ENCODE peak calls at places on chromosomes 2 and 18, in five cellular contexts. E is GM13977; H is activated effector memory CD4-positive, alpha-beta T cell treated with anti-CD3 and anti-CD28 coated beads, Interleukin-2, amount 50 U/mL, for 16 hours; P is A172; V is tibial artery. R is an unnamed sample.

GRCh38 chr2:202184557-202184956 is 53.8 kb downstream of the SUMO1 start:
- DNase-seq in E (no peak), H (no peak), P (no peak), V (no peak), R (no peak)

GRCh38 chr2:219252570-219252899 is 508 bp upstream of the TUBA4B start:
- DNase-seq in E (no peak), H (peak), P (no peak), V (no peak), R (no peak)

GRCh38 chr2:199775297-199775696 is 75.7 kb downstream of the FTCDNL1 start:
- DNase-seq in E (no peak), H (no peak), P (no peak), V (no peak), R (no peak)

GRCh38 chr2:68739261-68740183 is 4.9 kb downstream of the ARHGAP25 start:
- DNase-seq in E (no peak), H (no peak), P (no peak), V (no peak), R (no peak)

GRCh38 chr2:19114754-19115231 is 243.6 kb downstream of the OSR1 start:
- DNase-seq in E (no peak), H (no peak), P (no peak), V (no peak), R (no peak)

GRCh38 chr2:120546077-120546864 is 189.4 kb upstream of the GLI2 start:
- DNase-seq in E (no peak), H (no peak), P (no peak), V (peak), R (no peak)

GRCh38 chr2:156800781-156801366 is 364.7 kb downstream of the GPD2 start:
- DNase-seq in E (no peak), H (no peak), P (no peak), V (no peak), R (no peak)

GRCh38 chr2:165238295-165238694 is 919 bp upstream of the SCN2A start:
- DNase-seq in E (no peak), H (no peak), P (no peak), V (no peak), R (no peak)

GRCh38 chr18:80033181-80034067 is 810 bp upstream of the RBFA start:
- DNase-seq in E (no peak), H (peak), P (no peak), V (no peak), R (no peak)

GRCh38 chr2:54673501-54673998 is 49.9 kb upstream of the EML6 start:
- DNase-seq in E (peak), H (no peak), P (peak), V (peak), R (peak)

GRCh38 chr2:68912732-68913131 is 40.0 kb downstream of the GKN2 start:
- DNase-seq in E (no peak), H (peak), P (no peak), V (no peak), R (no peak)

GRCh38 chr2:113085542-113085941 is 17.8 kb downstream of the IL1F10 start:
- DNase-seq in E (no peak), H (no peak), P (no peak), V (no peak), R (no peak)

GRCh38 chr2:112870851-112871830 is 34.6 kb upstream of the IL1B start:
- DNase-seq in E (no peak), H (no peak), P (no peak), V (peak), R (no peak)

GRCh38 chr2:48754874-48755273 is 650 bp downstream of the LHCGR start:
- DNase-seq in E (no peak), H (no peak), P (no peak), V (no peak), R (no peak)

GRCh38 chr2:165793779-165794519 is at the start of gene GALNT3:
- DNase-seq in E (peak), H (peak), P (no peak), V (no peak), R (peak)

GRCh38 chr18:77207540-77207939 is 42.1 kb upstream of the GALR1 start:
- DNase-seq in E (no peak), H (peak), P (peak), V (peak), R (no peak)

GRCh38 chr2:23540804-23541360 is 155.9 kb downstream of the KLHL29 start:
- DNase-seq in E (no peak), H (no peak), P (no peak), V (no peak), R (no peak)

GRCh38 chr2:157898591-157898996 is 22.5 kb upstream of the ACVR1 start:
- DNase-seq in E (no peak), H (peak), P (peak), V (no peak), R (no peak)

GRCh38 chr2:44997948-44998347 is 11.3 kb downstream of the SIX2 start:
- DNase-seq in E (no peak), H (no peak), P (no peak), V (no peak), R (no peak)

GRCh38 chr2:107525420-107525819 is 301.3 kb upstream of the RGPD4 start:
- DNase-seq in E (no peak), H (no peak), P (peak), V (no peak), R (no peak)

GRCh38 chr2:85584857-85585780 is 888 bp downstream of the VAMP5 start:
- DNase-seq in E (peak), H (no peak), P (peak), V (no peak), R (no peak)

GRCh38 chr18:51275712-51276473 is 78.4 kb upstream of the MEX3C start:
- DNase-seq in E (no peak), H (no peak), P (no peak), V (no peak), R (no peak)

GRCh38 chr2:165969227-165969626 is 15.7 kb upstream of the TTC21B start:
- DNase-seq in E (no peak), H (no peak), P (no peak), V (no peak), R (no peak)

GRCh38 chr2:177329035-177329434 is 63.5 kb upstream of the AGPS start:
- DNase-seq in E (no peak), H (no peak), P (peak), V (no peak), R (no peak)

GRCh38 chr2:60830991-60831390 is 50.4 kb upstream of the REL start:
- DNase-seq in E (no peak), H (no peak), P (no peak), V (no peak), R (no peak)

GRCh38 chr18:22185298-22185697 is 15.9 kb downstream of the GATA6 start:
- DNase-seq in E (no peak), H (no peak), P (no peak), V (peak), R (no peak)

GRCh38 chr18:55868909-55869308 is 280.9 kb upstream of the TCF4 start:
- DNase-seq in E (no peak), H (no peak), P (no peak), V (no peak), R (no peak)

GRCh38 chr2:232487385-232488096 is at the start of gene ECEL1:
- DNase-seq in E (peak), H (no peak), P (no peak), V (peak), R (peak)

GRCh38 chr2:170313636-170314348 is 135.8 kb downstream of the MYO3B start:
- DNase-seq in E (no peak), H (no peak), P (peak), V (no peak), R (no peak)

GRCh38 chr2:110674620-110675555 is 3.0 kb downstream of the BUB1 start:
- DNase-seq in E (peak), H (peak), P (peak), V (no peak), R (peak)

GRCh38 chr2:141906673-141907072 is 224.1 kb downstream of the LRP1B start:
- DNase-seq in E (no peak), H (no peak), P (no peak), V (no peak), R (no peak)

GRCh38 chr2:6648656-6649247 is 217.0 kb downstream of the CMPK2 start:
- DNase-seq in E (no peak), H (no peak), P (no peak), V (no peak), R (no peak)